ENCODE peak calls at places on chromosomes 1 and 21, in eight cellular contexts. One of them, this sample, is unnamed. For H3K27me3 and H3K36me3, the result is how much of the 10 kb centered on the place peaks cover.

GRCh38 chr1:226626577-226626956 is 78.0 kb downstream of the STUM start:
- DNase-seq in PC-3: peak
- DNase-seq in CD8-positive, alpha-beta T cell: peak
- DNase-seq in Karpas-422: peak
- DNase-seq in trophoblast cell: peak
- DNase-seq in kidney epithelial cell: no peak
- DNase-seq in GM06990: peak
- DNase-seq in heart right ventricle: peak
- DNase-seq in this sample: peak

GRCh38 chr1:180571832-180572636 is 13.3 kb downstream of the OVAAL start:
- DNase-seq in kidney epithelial cell: no peak
- DNase-seq in CD8-positive, alpha-beta T cell: no peak
- DNase-seq in GM06990: no peak
- DNase-seq in Karpas-422: no peak
- DNase-seq in heart right ventricle: no peak
- DNase-seq in PC-3: peak
- DNase-seq in trophoblast cell: no peak
- DNase-seq in this sample: no peak

GRCh38 chr1:39992229-39992628 is 37.3 kb downstream of the MFSD2A start:
- DNase-seq in PC-3: no peak
- DNase-seq in kidney epithelial cell: no peak
- DNase-seq in trophoblast cell: no peak
- DNase-seq in GM06990: no peak
- DNase-seq in heart right ventricle: no peak
- DNase-seq in CD8-positive, alpha-beta T cell: no peak
- DNase-seq in Karpas-422: no peak
- DNase-seq in this sample: no peak

GRCh38 chr1:31295874-31296485 is 608 bp downstream of the SNRNP40 start:
- DNase-seq in Karpas-422: no peak
- DNase-seq in heart right ventricle: no peak
- DNase-seq in GM06990: no peak
- DNase-seq in CD8-positive, alpha-beta T cell: no peak
- DNase-seq in kidney epithelial cell: no peak
- DNase-seq in trophoblast cell: no peak
- DNase-seq in PC-3: no peak
- DNase-seq in this sample: no peak

GRCh38 chr1:6485140-6485936 is 6.1 kb downstream of the PLEKHG5 start:
- DNase-seq in GM06990: no peak
- DNase-seq in Karpas-422: no peak
- DNase-seq in kidney epithelial cell: no peak
- DNase-seq in CD8-positive, alpha-beta T cell: no peak
- DNase-seq in PC-3: no peak
- DNase-seq in trophoblast cell: no peak
- DNase-seq in heart right ventricle: no peak
- DNase-seq in this sample: peak

GRCh38 chr1:197180252-197180878 is 33.9 kb upstream of the ASPM start:
- DNase-seq in heart right ventricle: no peak
- DNase-seq in PC-3: peak
- DNase-seq in trophoblast cell: peak
- DNase-seq in CD8-positive, alpha-beta T cell: no peak
- DNase-seq in Karpas-422: peak
- DNase-seq in kidney epithelial cell: no peak
- DNase-seq in GM06990: no peak
- DNase-seq in this sample: peak

GRCh38 chr21:26966360-26966977 is 419 bp downstream of the ADAMTS5 start:
- DNase-seq in PC-3: no peak
- DNase-seq in Karpas-422: no peak
- DNase-seq in GM06990: no peak
- DNase-seq in trophoblast cell: no peak
- DNase-seq in heart right ventricle: no peak
- DNase-seq in CD8-positive, alpha-beta T cell: no peak
- DNase-seq in kidney epithelial cell: no peak
- DNase-seq in this sample: peak

GRCh38 chr1:58932820-58933598 is 149.2 kb upstream of the JUN start:
- DNase-seq in heart right ventricle: no peak
- DNase-seq in CD8-positive, alpha-beta T cell: no peak
- DNase-seq in trophoblast cell: peak
- DNase-seq in PC-3: peak
- DNase-seq in Karpas-422: no peak
- DNase-seq in GM06990: no peak
- DNase-seq in kidney epithelial cell: peak
- DNase-seq in this sample: peak

GRCh38 chr1:226443033-226443432 is 35.1 kb upstream of the PARP1 start:
- DNase-seq in CD8-positive, alpha-beta T cell: no peak
- DNase-seq in Karpas-422: no peak
- DNase-seq in trophoblast cell: no peak
- DNase-seq in heart right ventricle: no peak
- DNase-seq in GM06990: no peak
- DNase-seq in kidney epithelial cell: no peak
- DNase-seq in PC-3: no peak
- DNase-seq in this sample: no peak

GRCh38 chr1:247301176-247301540 is 30.5 kb downstream of the ZNF496 start:
- DNase-seq in PC-3: no peak
- DNase-seq in heart right ventricle: no peak
- DNase-seq in CD8-positive, alpha-beta T cell: no peak
- DNase-seq in trophoblast cell: no peak
- DNase-seq in Karpas-422: no peak
- DNase-seq in kidney epithelial cell: no peak
- DNase-seq in GM06990: no peak
- DNase-seq in this sample: no peak

GRCh38 chr1:30413111-30413440 is 310.3 kb downstream of the MATN1 start:
- DNase-seq in PC-3: no peak
- DNase-seq in GM06990: no peak
- DNase-seq in kidney epithelial cell: no peak
- DNase-seq in heart right ventricle: no peak
- DNase-seq in trophoblast cell: no peak
- DNase-seq in CD8-positive, alpha-beta T cell: no peak
- DNase-seq in Karpas-422: no peak
- DNase-seq in this sample: no peak

GRCh38 chr1:177181280-177181630 is 10.5 kb downstream of the BRINP2 start:
- DNase-seq in trophoblast cell: no peak
- DNase-seq in PC-3: no peak
- DNase-seq in CD8-positive, alpha-beta T cell: no peak
- DNase-seq in kidney epithelial cell: no peak
- DNase-seq in heart right ventricle: no peak
- DNase-seq in GM06990: no peak
- DNase-seq in Karpas-422: no peak
- DNase-seq in this sample: peak

GRCh38 chr1:183194527-183195145 is 8.6 kb downstream of the LAMC2 start:
- DNase-seq in trophoblast cell: no peak
- DNase-seq in Karpas-422: no peak
- DNase-seq in GM06990: no peak
- DNase-seq in PC-3: no peak
- DNase-seq in CD8-positive, alpha-beta T cell: no peak
- DNase-seq in heart right ventricle: no peak
- DNase-seq in kidney epithelial cell: no peak
- DNase-seq in this sample: no peak

DNA sequence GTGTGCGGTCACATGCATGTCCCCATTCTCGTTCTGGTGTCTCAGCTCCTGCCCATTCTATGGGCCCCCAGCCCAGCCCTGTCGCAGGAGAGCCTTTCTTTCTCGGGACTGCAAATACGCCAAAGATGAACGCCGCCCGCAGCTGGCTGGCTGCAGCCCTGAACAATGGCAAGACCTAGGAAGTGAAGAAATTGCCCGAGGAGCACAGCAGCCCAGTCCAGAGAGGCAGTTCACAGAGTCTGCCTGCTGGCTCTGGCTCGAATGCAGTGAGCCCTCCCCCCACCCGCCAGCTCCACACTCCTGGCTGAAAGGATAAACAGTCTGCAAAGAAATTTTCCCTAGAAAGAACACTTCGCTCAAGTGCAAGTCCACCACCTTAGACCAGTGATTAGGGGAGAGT is 23.3 kb downstream of the PAX7 start:
- DNase-seq in CD8-positive, alpha-beta T cell: no peak
- DNase-seq in GM06990: no peak
- DNase-seq in kidney epithelial cell: no peak
- DNase-seq in trophoblast cell: no peak
- DNase-seq in heart right ventricle: no peak
- DNase-seq in PC-3: no peak
- DNase-seq in Karpas-422: no peak
- DNase-seq in this sample: no peak
- H3K27me3 ChIP-seq in CD8-positive, alpha-beta T cell: under half
- H3K27me3 ChIP-seq in GM06990: under half
- H3K27me3 ChIP-seq in kidney epithelial cell: under half
- H3K27me3 ChIP-seq in trophoblast cell: under half
- H3K27me3 ChIP-seq in heart right ventricle: half or more
- H3K27me3 ChIP-seq in PC-3: under half
- H3K27me3 ChIP-seq in Karpas-422: under half
- H3K27me3 ChIP-seq in this sample: half or more

DNA sequence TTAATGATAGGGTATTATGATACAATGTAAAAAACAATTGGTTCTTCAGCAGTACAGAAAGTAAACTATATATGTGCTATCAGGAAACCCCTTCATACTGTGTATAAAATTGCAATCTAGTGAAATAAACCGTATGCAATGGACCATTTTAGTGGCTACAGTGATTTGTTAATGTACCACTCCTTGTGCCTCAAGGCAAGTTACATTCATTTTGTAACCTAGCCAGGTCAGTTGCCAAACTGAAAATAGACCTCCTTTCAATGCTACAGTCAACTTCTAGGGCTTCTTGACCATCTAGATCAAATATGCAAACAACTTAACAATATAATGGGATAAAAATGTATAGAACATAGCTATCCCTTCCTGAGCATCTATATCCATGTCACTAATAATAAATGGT is 52.0 kb upstream of the RAVER2 start:
- DNase-seq in CD8-positive, alpha-beta T cell: no peak
- DNase-seq in heart right ventricle: no peak
- DNase-seq in kidney epithelial cell: no peak
- DNase-seq in GM06990: no peak
- DNase-seq in Karpas-422: no peak
- DNase-seq in PC-3: no peak
- DNase-seq in trophoblast cell: no peak
- DNase-seq in this sample: peak
- H3K36me3 ChIP-seq in CD8-positive, alpha-beta T cell: under half
- H3K36me3 ChIP-seq in heart right ventricle: under half
- H3K36me3 ChIP-seq in kidney epithelial cell: under half
- H3K36me3 ChIP-seq in GM06990: under half
- H3K36me3 ChIP-seq in Karpas-422: under half
- H3K36me3 ChIP-seq in PC-3: under half
- H3K36me3 ChIP-seq in trophoblast cell: under half
- H3K36me3 ChIP-seq in this sample: under half

GRCh38 chr1:245716561-245716960 is 561.8 kb downstream of the KIF26B start:
- DNase-seq in PC-3: no peak
- DNase-seq in Karpas-422: no peak
- DNase-seq in GM06990: no peak
- DNase-seq in CD8-positive, alpha-beta T cell: no peak
- DNase-seq in trophoblast cell: no peak
- DNase-seq in kidney epithelial cell: no peak
- DNase-seq in heart right ventricle: no peak
- DNase-seq in this sample: no peak

GRCh38 chr1:245707941-245708340 is 553.2 kb downstream of the KIF26B start:
- DNase-seq in Karpas-422: no peak
- DNase-seq in PC-3: no peak
- DNase-seq in kidney epithelial cell: peak
- DNase-seq in heart right ventricle: no peak
- DNase-seq in trophoblast cell: no peak
- DNase-seq in GM06990: no peak
- DNase-seq in CD8-positive, alpha-beta T cell: no peak
- DNase-seq in this sample: no peak

GRCh38 chr1:245715291-245715701 is 560.5 kb downstream of the KIF26B start:
- DNase-seq in Karpas-422: no peak
- DNase-seq in trophoblast cell: peak
- DNase-seq in PC-3: peak
- DNase-seq in kidney epithelial cell: peak
- DNase-seq in heart right ventricle: no peak
- DNase-seq in GM06990: no peak
- DNase-seq in CD8-positive, alpha-beta T cell: no peak
- DNase-seq in this sample: no peak

GRCh38 chr1:245715970-245716369 is 561.2 kb downstream of the KIF26B start:
- DNase-seq in CD8-positive, alpha-beta T cell: no peak
- DNase-seq in trophoblast cell: peak
- DNase-seq in Karpas-422: no peak
- DNase-seq in heart right ventricle: no peak
- DNase-seq in kidney epithelial cell: peak
- DNase-seq in GM06990: no peak
- DNase-seq in PC-3: peak
- DNase-seq in this sample: peak

DNA sequence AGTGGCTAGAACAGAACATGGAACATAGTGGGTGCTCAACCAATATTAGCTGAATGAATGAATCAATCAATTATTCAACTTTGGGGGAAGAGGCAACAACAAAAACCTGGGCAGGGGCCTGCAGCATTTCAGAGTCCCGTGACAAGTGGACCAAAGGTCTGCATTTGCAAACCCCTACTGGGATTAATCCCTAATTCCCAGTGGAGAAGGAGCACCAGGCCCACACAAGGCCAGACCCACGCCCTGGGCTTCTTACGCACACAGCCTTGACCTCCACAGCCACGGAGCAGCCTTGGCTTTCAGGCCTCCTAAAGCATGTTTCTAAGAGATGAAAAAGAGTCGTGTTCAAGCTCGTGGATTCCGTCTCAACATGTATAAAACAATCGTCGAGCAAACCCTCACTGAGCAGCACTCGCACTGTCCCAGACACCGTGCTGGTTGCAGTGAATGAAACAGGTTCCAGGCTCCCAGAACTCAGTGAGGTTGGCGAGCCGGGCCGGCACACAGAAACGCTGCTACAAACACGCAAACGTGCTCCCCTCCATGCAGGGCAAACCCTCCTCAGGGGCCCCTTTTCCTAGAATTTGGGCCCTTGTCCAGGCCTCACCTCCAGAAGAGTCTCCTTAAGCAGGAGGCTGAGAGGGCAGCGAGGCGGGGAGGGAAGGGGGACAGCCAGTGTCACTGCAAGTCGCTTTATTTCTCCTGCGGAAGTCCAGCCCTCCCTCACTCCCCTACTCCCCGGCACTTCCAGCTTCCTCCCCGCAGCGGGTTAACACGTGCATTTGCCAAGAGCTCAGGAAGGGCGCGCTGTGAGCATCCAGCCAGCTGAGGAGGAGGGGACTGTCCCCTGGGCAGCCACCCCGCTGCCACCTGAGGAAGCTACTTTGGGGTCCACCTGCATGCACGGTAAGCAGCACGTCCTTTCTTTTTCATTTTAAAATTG is 556.4 kb downstream of the KIF26B start:
- DNase-seq in trophoblast cell: no peak
- DNase-seq in kidney epithelial cell: no peak
- DNase-seq in Karpas-422: no peak
- DNase-seq in CD8-positive, alpha-beta T cell: no peak
- DNase-seq in PC-3: no peak
- DNase-seq in heart right ventricle: no peak
- DNase-seq in GM06990: no peak
- DNase-seq in this sample: no peak
- H3K27me3 ChIP-seq in trophoblast cell: under half
- H3K27me3 ChIP-seq in kidney epithelial cell: under half
- H3K27me3 ChIP-seq in Karpas-422: under half
- H3K27me3 ChIP-seq in CD8-positive, alpha-beta T cell: under half
- H3K27me3 ChIP-seq in PC-3: under half
- H3K27me3 ChIP-seq in heart right ventricle: under half
- H3K27me3 ChIP-seq in GM06990: under half
- H3K27me3 ChIP-seq in this sample: under half

DNA sequence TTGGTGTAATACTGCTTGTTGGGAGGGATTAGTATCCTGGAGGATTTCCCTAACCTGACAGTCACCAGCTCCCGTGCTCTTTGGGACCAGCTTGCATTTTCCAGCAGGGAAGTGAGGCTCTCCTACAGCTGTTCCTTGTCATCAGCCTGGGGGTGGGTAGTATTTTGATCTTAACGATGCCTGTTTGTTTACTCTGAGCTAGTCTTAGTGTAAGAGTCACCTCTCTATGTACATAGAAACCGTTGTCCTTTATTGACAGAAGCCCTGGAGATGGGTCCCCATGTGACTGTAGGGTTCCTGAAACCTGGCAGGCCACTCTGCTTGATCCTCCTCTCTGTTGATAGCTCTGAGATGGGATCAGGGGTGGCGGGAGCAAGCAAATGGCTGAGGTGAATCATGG is 58.0 kb downstream of the ACP6 start:
- DNase-seq in Karpas-422: no peak
- DNase-seq in PC-3: peak
- DNase-seq in heart right ventricle: no peak
- DNase-seq in GM06990: no peak
- DNase-seq in CD8-positive, alpha-beta T cell: no peak
- DNase-seq in trophoblast cell: no peak
- DNase-seq in kidney epithelial cell: no peak
- DNase-seq in this sample: no peak
- H3K36me3 ChIP-seq in Karpas-422: under half
- H3K36me3 ChIP-seq in PC-3: half or more
- H3K36me3 ChIP-seq in heart right ventricle: under half
- H3K36me3 ChIP-seq in GM06990: under half
- H3K36me3 ChIP-seq in CD8-positive, alpha-beta T cell: under half
- H3K36me3 ChIP-seq in trophoblast cell: under half
- H3K36me3 ChIP-seq in kidney epithelial cell: under half
- H3K36me3 ChIP-seq in this sample: half or more

This sample was measured in adipocyte.